ENCODE peak calls at places on chromosomes 13 and 19, in seven cellular contexts. M is hepatocyte, J is heart left ventricle, D is right cardiac atrium, O is cardiac muscle cell, T is A549, H is gastrocnemius medialis. C is an unnamed sample.

GRCh38 chr19:31346660-31347059 is 2.6 kb downstream of the TSHZ3 start:
- DNase-seq in O (no peak), M (no peak), J (no peak), H (no peak), T (no peak), D (no peak), C (no peak)

GRCh38 chr13:52879950-52880650 is 31.7 kb upstream of the PCDH8 start:
- DNase-seq in M (peak; percentile 7), O (no peak), D (no peak), H (no peak), J (no peak), T (no peak), C (no peak)

GRCh38 chr13:107421028-107421427 is 794.3 kb downstream of the LIG4 start:
- DNase-seq in H (no peak), M (no peak), D (no peak), T (no peak), O (no peak), J (no peak), C (no peak)

GRCh38 chr19:21786931-21787330 is 19.6 kb upstream of the ZNF100 start:
- DNase-seq in O (no peak), M (no peak), J (no peak), D (no peak), H (no peak), T (no peak), C (no peak)

GRCh38 chr13:37747071-37747612 is 122.4 kb downstream of the TRPC4 start:
- DNase-seq in H (no peak), T (no peak), M (peak; percentile 9), D (no peak), O (no peak), J (no peak), C (no peak)

GRCh38 chr19:19034204-19034624 is 811 bp downstream of the ARMC6 start:
- DNase-seq in H (peak; percentile 50), T (peak; percentile 86), M (peak; percentile 85), J (peak; percentile 52), O (peak; percentile 70), D (peak; percentile 60), C (no peak)

GRCh38 chr13:34611678-34612077 is 330.4 kb upstream of the NBEA start:
- DNase-seq in H (no peak), T (no peak), O (peak; percentile 9), M (no peak), D (no peak), J (no peak), C (no peak)

GRCh38 chr13:25836709-25837316 is 215.0 kb downstream of the SHISA2 start:
- DNase-seq in H (no peak), T (no peak), J (no peak), D (no peak), M (no peak), O (no peak), C (no peak)

GRCh38 chr19:28553005-28553404 is 659.9 kb downstream of the UQCRFS1 start:
- DNase-seq in D (no peak), M (no peak), J (no peak), T (no peak), H (no peak), O (no peak), C (no peak)

GRCh38 chr19:43471091-43471490 is 5.7 kb upstream of the LYPD3 start:
- DNase-seq in J (no peak), D (no peak), H (no peak), M (no peak), T (no peak), O (no peak), C (no peak)

GRCh38 chr13:94195715-94196114 is 283.8 kb downstream of the DCT start:
- DNase-seq in J (no peak), H (no peak), D (no peak), O (peak; percentile 13), M (peak; percentile 20), T (no peak), C (no peak)

GRCh38 chr19:32530773-32531172 is 50.2 kb upstream of the PDCD5 start:
- DNase-seq in M (no peak), T (no peak), J (no peak), D (no peak), O (no peak), H (no peak), C (no peak)

GRCh38 chr13:77729502-77730221 is 32.2 kb downstream of the SLAIN1 start:
- DNase-seq in D (no peak), J (no peak), H (no peak), T (no peak), M (no peak), O (no peak), C (no peak)

GRCh38 chr13:78881746-78882145 is 222.8 kb upstream of the OBI1 start:
- DNase-seq in H (no peak), J (no peak), D (no peak), T (no peak), O (peak; percentile 52), M (peak; percentile 48), C (no peak)

GRCh38 chr13:112616586-112617381 is 28.8 kb upstream of the TUBGCP3 start:
- DNase-seq in H (no peak), O (peak; percentile 53), D (no peak), T (peak; percentile 33), J (no peak), M (peak; percentile 59), C (no peak)

DNA sequence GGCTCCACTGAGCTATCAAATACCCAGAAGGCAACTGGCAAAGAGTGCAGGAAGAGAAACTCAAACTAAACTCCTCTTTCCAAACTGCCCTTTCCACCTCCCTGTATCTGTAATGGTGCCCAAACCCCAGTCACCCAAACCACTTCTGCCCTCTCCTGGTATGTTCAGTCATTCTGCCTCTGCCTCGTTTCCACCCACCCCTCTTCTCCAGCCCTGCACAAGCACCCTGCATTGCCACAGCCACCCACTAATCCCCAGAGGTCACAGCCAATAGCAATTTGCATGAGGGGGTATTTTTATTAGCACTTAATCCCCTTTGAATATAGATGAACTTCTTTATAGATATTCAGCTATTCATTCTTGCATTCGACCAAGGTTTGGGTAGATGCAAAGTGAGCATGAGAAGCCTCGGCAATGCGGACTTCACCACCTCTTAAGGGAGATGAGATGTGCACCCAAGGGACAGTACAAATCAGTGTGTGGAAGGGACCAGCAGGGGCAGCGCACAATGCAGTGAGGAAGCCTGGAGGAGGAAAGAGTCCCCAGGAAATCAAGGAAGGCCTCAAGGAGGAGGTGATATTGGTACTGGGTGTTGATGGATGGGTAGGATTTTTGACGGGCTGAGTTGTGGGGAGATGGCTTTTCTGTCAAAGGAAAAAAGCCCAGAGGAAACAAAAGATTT is 12.4 kb downstream of the TMEM272 start:
- DNase-seq in J (peak; percentile 50), D (peak; percentile 44), M (no peak), O (peak; percentile 28), H (peak; percentile 28), T (peak; percentile 21), C (no peak)
- H3K4me1 ChIP-seq in J (no peaks in the 10 kb centered on the region), D (peaks cover 2% of the 10 kb centered on the region), M (no peaks in the 10 kb centered on the region), O (no peaks in the 10 kb centered on the region), H (no peaks in the 10 kb centered on the region), T (no peaks in the 10 kb centered on the region), C (no peaks in the 10 kb centered on the region)

GRCh38 chr19:13104848-13105646 is 2.4 kb upstream of the LYL1 start:
- DNase-seq in O (no peak), T (no peak), D (peak; percentile 32), H (no peak), M (no peak), J (no peak), C (no peak)

GRCh38 chr19:13102416-13102665 is 317 bp downstream of the LYL1 start:
- DNase-seq in T (no peak), O (no peak), J (no peak), H (no peak), M (no peak), D (no peak), C (no peak)

GRCh38 chr19:13102666-13103584 is at the start of gene LYL1:
- DNase-seq in M (peak; percentile 82), O (peak; percentile 89), T (no peak), D (peak; percentile 93), H (peak; percentile 53), J (peak; percentile 93), C (no peak)

GRCh38 chr19:13103585-13103923 is 896 bp upstream of the LYL1 start:
- DNase-seq in O (no peak), M (no peak), J (no peak), H (no peak), T (no peak), D (no peak), C (no peak)

DNA sequence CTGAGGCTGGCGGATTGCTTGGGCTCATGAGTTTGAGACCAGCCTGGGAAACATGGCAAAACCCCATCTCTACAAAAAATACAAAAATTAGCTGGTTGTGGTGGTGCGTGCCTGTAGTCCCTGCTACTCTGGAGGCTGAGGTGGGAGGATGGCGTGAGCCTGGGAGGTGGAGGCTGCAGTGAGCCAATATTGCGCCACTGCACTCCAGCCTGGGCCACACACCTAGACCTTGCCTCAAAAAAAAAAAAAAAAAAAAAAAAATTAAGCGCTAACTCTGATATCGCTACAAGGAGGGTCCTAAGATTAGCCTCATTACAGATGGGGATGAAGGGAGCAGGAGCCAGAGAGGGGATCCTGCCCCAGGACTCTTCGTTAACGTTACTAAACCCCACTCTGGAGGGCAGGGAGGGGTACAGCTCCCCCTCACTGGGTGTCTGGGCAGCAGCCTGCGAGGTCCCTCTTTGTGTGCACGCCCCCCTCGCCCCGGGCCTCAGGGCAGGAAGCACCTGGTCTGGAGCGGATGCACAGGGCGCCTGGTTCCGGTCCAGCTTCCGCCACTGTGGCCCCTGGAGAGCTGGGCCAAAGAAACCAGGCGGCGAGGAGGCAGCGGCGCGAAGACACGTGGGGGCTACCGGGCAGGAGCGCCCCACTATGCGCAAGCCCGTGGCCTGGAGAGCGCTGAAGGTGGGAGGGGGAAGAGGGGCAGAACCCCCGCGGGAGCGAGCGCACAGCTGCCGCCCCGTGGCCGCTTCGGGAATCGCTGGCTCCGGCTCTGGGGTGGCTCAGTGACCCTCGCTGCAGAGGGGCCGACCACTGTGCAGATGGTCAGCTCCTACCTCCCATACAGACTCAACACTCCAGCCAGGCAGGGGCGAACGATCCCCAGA is 1.5 kb upstream of the LYL1 start:
- DNase-seq in J (peak; percentile 83), D (peak; percentile 73), H (no peak), O (peak; percentile 28), M (no peak), T (peak; percentile 31), C (no peak)
- H3K4me1 ChIP-seq in J (peaks cover 35% of the 10 kb centered on the region), D (no peaks in the 10 kb centered on the region), H (peaks cover 6% of the 10 kb centered on the region), O (peaks cover 7% of the 10 kb centered on the region), M (peaks cover 12% of the 10 kb centered on the region), T (no peaks in the 10 kb centered on the region), C (peaks cover 37% of the 10 kb centered on the region)

GRCh38 chr19:12550951-12551832 is at the start of gene ZNF564:
- DNase-seq in M (peak; percentile 97), H (peak; percentile 97), J (peak; percentile 97), O (peak; percentile 98), D (peak; percentile 94), T (peak; percentile 92), C (peak; percentile 90)
- H3K4me1 ChIP-seq in M (peaks cover 15% of the 10 kb centered on the region), H (peaks cover 25% of the 10 kb centered on the region), J (peaks cover 26% of the 10 kb centered on the region), O (peaks cover 11% of the 10 kb centered on the region), D (peaks cover 5% of the 10 kb centered on the region), T (peaks cover 2% of the 10 kb centered on the region), C (peaks cover 11% of the 10 kb centered on the region)

GRCh38 chr19:49425922-49426592 is 869 bp downstream of the GFY start:
- DNase-seq in M (no peak), T (no peak), O (peak; percentile 60), H (no peak), J (no peak), D (no peak), C (no peak)

GRCh38 chr19:49423278-49423984 is at the start of gene PTH2:
- DNase-seq in D (no peak), J (no peak), O (no peak), T (no peak), H (no peak), M (no peak), C (no peak)

GRCh38 chr19:49423985-49424303 is 703 bp upstream of the PTH2 start:
- DNase-seq in T (no peak), D (no peak), J (no peak), M (no peak), O (no peak), H (no peak), C (no peak)

GRCh38 chr19:49427339-49427738 is 2.2 kb downstream of the GFY start:
- DNase-seq in M (no peak), O (no peak), J (peak; percentile 13), T (no peak), H (no peak), D (no peak), C (no peak)

GRCh38 chr19:49425178-49425577 is at the start of gene GFY:
- DNase-seq in T (no peak), J (no peak), D (no peak), O (no peak), H (no peak), M (no peak), C (no peak)
- H3K4me1 ChIP-seq in T (peaks cover 37% of the 10 kb centered on the region), J (peaks cover 31% of the 10 kb centered on the region), D (no peaks in the 10 kb centered on the region), O (peaks cover 20% of the 10 kb centered on the region), H (peaks cover 13% of the 10 kb centered on the region), M (peaks cover 10% of the 10 kb centered on the region), C (peaks cover 36% of the 10 kb centered on the region)